ENCODE peak calls at places on chromosomes 6 and 20, in nine cellular contexts. One of them, this sample, is unnamed.

GRCh38 chr20:57190536-57191265 is 75.7 kb downstream of the BMP7 start:
- DNase-seq in NB4: peak
- DNase-seq in heart left ventricle: no peak
- DNase-seq in stomach: no peak
- DNase-seq in breast epithelium: no peak
- DNase-seq in uterus: no peak
- DNase-seq in ovary: no peak
- DNase-seq in Peyer's patch: no peak
- DNase-seq in body of pancreas: no peak
- DNase-seq in this sample: no peak

GRCh38 chr20:44747166-44748004 is 1.7 kb downstream of the KCNK15 start:
- DNase-seq in NB4: peak
- DNase-seq in heart left ventricle: peak
- DNase-seq in stomach: peak
- DNase-seq in breast epithelium: peak
- DNase-seq in uterus: peak
- DNase-seq in ovary: peak
- DNase-seq in Peyer's patch: peak
- DNase-seq in body of pancreas: peak
- DNase-seq in this sample: peak

GRCh38 chr6:56951049-56951816 is 3.7 kb upstream of the BEND6 start:
- DNase-seq in NB4: no peak
- DNase-seq in heart left ventricle: no peak
- DNase-seq in stomach: no peak
- DNase-seq in breast epithelium: no peak
- DNase-seq in uterus: no peak
- DNase-seq in ovary: no peak
- DNase-seq in Peyer's patch: no peak
- DNase-seq in body of pancreas: no peak
- DNase-seq in this sample: peak

GRCh38 chr20:275791-276190 is 14.8 kb downstream of the C20orf96 start:
- DNase-seq in NB4: no peak
- DNase-seq in heart left ventricle: no peak
- DNase-seq in stomach: no peak
- DNase-seq in breast epithelium: no peak
- DNase-seq in uterus: no peak
- DNase-seq in ovary: no peak
- DNase-seq in Peyer's patch: no peak
- DNase-seq in body of pancreas: no peak
- DNase-seq in this sample: no peak

GRCh38 chr6:166423781-166424180 is 41.0 kb upstream of the MPC1 start:
- DNase-seq in NB4: no peak
- DNase-seq in heart left ventricle: no peak
- DNase-seq in stomach: no peak
- DNase-seq in breast epithelium: no peak
- DNase-seq in uterus: no peak
- DNase-seq in ovary: no peak
- DNase-seq in Peyer's patch: no peak
- DNase-seq in body of pancreas: no peak
- DNase-seq in this sample: no peak

GRCh38 chr6:137708481-137708880 is 158.6 kb upstream of the TNFAIP3 start:
- DNase-seq in NB4: no peak
- DNase-seq in heart left ventricle: no peak
- DNase-seq in stomach: no peak
- DNase-seq in breast epithelium: no peak
- DNase-seq in uterus: no peak
- DNase-seq in ovary: no peak
- DNase-seq in Peyer's patch: no peak
- DNase-seq in body of pancreas: no peak
- DNase-seq in this sample: no peak

GRCh38 chr20:31570021-31570463 is 35.0 kb upstream of the ID1 start:
- DNase-seq in NB4: no peak
- DNase-seq in heart left ventricle: no peak
- DNase-seq in stomach: no peak
- DNase-seq in breast epithelium: no peak
- DNase-seq in uterus: no peak
- DNase-seq in ovary: no peak
- DNase-seq in Peyer's patch: no peak
- DNase-seq in body of pancreas: no peak
- DNase-seq in this sample: no peak

GRCh38 chr6:107132330-107132954 is 17.1 kb upstream of the BEND3 start:
- DNase-seq in NB4: peak
- DNase-seq in heart left ventricle: no peak
- DNase-seq in stomach: no peak
- DNase-seq in breast epithelium: no peak
- DNase-seq in uterus: no peak
- DNase-seq in ovary: no peak
- DNase-seq in Peyer's patch: no peak
- DNase-seq in body of pancreas: peak
- DNase-seq in this sample: peak

GRCh38 chr6:116073765-116074450 is 13.2 kb upstream of the FRK start:
- DNase-seq in NB4: no peak
- DNase-seq in heart left ventricle: no peak
- DNase-seq in stomach: no peak
- DNase-seq in breast epithelium: no peak
- DNase-seq in uterus: no peak
- DNase-seq in ovary: no peak
- DNase-seq in Peyer's patch: no peak
- DNase-seq in body of pancreas: no peak
- DNase-seq in this sample: no peak

GRCh38 chr20:20363449-20364015 is 4.4 kb upstream of the INSM1 start:
- DNase-seq in NB4: no peak
- DNase-seq in heart left ventricle: no peak
- DNase-seq in stomach: no peak
- DNase-seq in breast epithelium: no peak
- DNase-seq in uterus: no peak
- DNase-seq in ovary: no peak
- DNase-seq in Peyer's patch: no peak
- DNase-seq in body of pancreas: no peak
- DNase-seq in this sample: no peak

GRCh38 chr6:122696853-122697252 is 82.7 kb upstream of the FABP7 start:
- DNase-seq in NB4: no peak
- DNase-seq in heart left ventricle: no peak
- DNase-seq in stomach: no peak
- DNase-seq in breast epithelium: no peak
- DNase-seq in uterus: no peak
- DNase-seq in ovary: no peak
- DNase-seq in Peyer's patch: no peak
- DNase-seq in body of pancreas: no peak
- DNase-seq in this sample: no peak

GRCh38 chr6:65110031-65110430 is 597.0 kb downstream of the EYS start:
- DNase-seq in NB4: no peak
- DNase-seq in heart left ventricle: no peak
- DNase-seq in stomach: no peak
- DNase-seq in breast epithelium: no peak
- DNase-seq in uterus: no peak
- DNase-seq in ovary: no peak
- DNase-seq in Peyer's patch: no peak
- DNase-seq in body of pancreas: no peak
- DNase-seq in this sample: no peak

GRCh38 chr6:145842693-145843546 is 28.3 kb upstream of the FBXO30 start:
- DNase-seq in NB4: peak
- DNase-seq in heart left ventricle: no peak
- DNase-seq in stomach: no peak
- DNase-seq in breast epithelium: no peak
- DNase-seq in uterus: no peak
- DNase-seq in ovary: no peak
- DNase-seq in Peyer's patch: no peak
- DNase-seq in body of pancreas: no peak
- DNase-seq in this sample: no peak

GRCh38 chr20:47086316-47086715 is 191.7 kb downstream of the EYA2 start:
- DNase-seq in NB4: no peak
- DNase-seq in heart left ventricle: no peak
- DNase-seq in stomach: no peak
- DNase-seq in breast epithelium: no peak
- DNase-seq in uterus: no peak
- DNase-seq in ovary: no peak
- DNase-seq in Peyer's patch: no peak
- DNase-seq in body of pancreas: no peak
- DNase-seq in this sample: no peak

GRCh38 chr6:151108548-151108947 is 131.2 kb upstream of the AKAP12 start:
- DNase-seq in NB4: no peak
- DNase-seq in heart left ventricle: no peak
- DNase-seq in stomach: no peak
- DNase-seq in breast epithelium: no peak
- DNase-seq in uterus: no peak
- DNase-seq in ovary: no peak
- DNase-seq in Peyer's patch: no peak
- DNase-seq in body of pancreas: no peak
- DNase-seq in this sample: no peak
- TF ChIP-seq POLR2A in NB4: no peak
- TF ChIP-seq POLR2A in heart left ventricle: no peak
- TF ChIP-seq POLR2A in stomach: no peak
- TF ChIP-seq POLR2A in breast epithelium: no peak
- TF ChIP-seq POLR2A in uterus: no peak
- TF ChIP-seq POLR2A in ovary: no peak
- TF ChIP-seq POLR2A in Peyer's patch: no peak
- TF ChIP-seq POLR2A in body of pancreas: no peak
- TF ChIP-seq POLR2A in this sample: no peak

DNA sequence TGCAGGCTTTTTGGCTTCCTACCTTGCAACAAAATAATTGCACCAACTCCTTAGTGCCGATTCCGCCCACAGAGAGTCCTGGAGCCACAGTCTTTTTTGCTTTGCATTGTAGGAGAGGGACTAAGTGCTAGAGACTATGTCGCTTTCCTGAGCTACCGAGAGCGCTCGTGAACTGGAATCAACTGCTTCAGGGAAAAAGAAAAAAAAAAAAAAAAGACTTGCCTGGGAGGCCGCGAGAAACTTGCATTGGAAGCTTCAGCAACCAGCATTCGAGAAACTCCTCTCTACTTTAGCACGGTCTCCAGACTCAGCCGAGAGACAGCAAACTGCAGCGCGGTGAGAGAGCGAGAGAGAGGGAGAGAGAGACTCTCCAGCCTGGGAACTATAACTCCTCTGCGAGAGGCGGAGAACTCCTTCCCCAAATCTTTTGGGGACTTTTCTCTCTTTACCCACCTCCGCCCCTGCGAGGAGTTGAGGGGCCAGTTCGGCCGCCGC is 423 bp downstream of the SOX4 start:
- DNase-seq in NB4: peak
- DNase-seq in heart left ventricle: peak
- DNase-seq in stomach: peak
- DNase-seq in breast epithelium: peak
- DNase-seq in uterus: peak
- DNase-seq in ovary: peak
- DNase-seq in Peyer's patch: no peak
- DNase-seq in body of pancreas: peak
- DNase-seq in this sample: peak
- TF ChIP-seq POLR2A in NB4: no peak
- TF ChIP-seq POLR2A in heart left ventricle: no peak
- TF ChIP-seq POLR2A in stomach: no peak
- TF ChIP-seq POLR2A in breast epithelium: no peak
- TF ChIP-seq POLR2A in uterus: no peak
- TF ChIP-seq POLR2A in ovary: no peak
- TF ChIP-seq POLR2A in Peyer's patch: no peak
- TF ChIP-seq POLR2A in body of pancreas: no peak
- TF ChIP-seq POLR2A in this sample: no peak

GRCh38 chr6:26554669-26555504 is 16.7 kb downstream of the HMGN4 start:
- DNase-seq in NB4: peak
- DNase-seq in heart left ventricle: no peak
- DNase-seq in stomach: no peak
- DNase-seq in breast epithelium: no peak
- DNase-seq in uterus: peak
- DNase-seq in ovary: no peak
- DNase-seq in Peyer's patch: no peak
- DNase-seq in body of pancreas: no peak
- DNase-seq in this sample: peak
- TF ChIP-seq POLR2A in NB4: no peak
- TF ChIP-seq POLR2A in heart left ventricle: no peak
- TF ChIP-seq POLR2A in stomach: no peak
- TF ChIP-seq POLR2A in breast epithelium: no peak
- TF ChIP-seq POLR2A in uterus: no peak
- TF ChIP-seq POLR2A in ovary: no peak
- TF ChIP-seq POLR2A in Peyer's patch: no peak
- TF ChIP-seq POLR2A in body of pancreas: no peak
- TF ChIP-seq POLR2A in this sample: peak

GRCh38 chr6:113630738-113631535 is 226.2 kb upstream of the MARCKS start:
- DNase-seq in NB4: no peak
- DNase-seq in heart left ventricle: no peak
- DNase-seq in stomach: no peak
- DNase-seq in breast epithelium: no peak
- DNase-seq in uterus: no peak
- DNase-seq in ovary: no peak
- DNase-seq in Peyer's patch: no peak
- DNase-seq in body of pancreas: peak
- DNase-seq in this sample: no peak

GRCh38 chr6:113631616-113632015 is 225.5 kb upstream of the MARCKS start:
- DNase-seq in NB4: no peak
- DNase-seq in heart left ventricle: no peak
- DNase-seq in stomach: no peak
- DNase-seq in breast epithelium: no peak
- DNase-seq in uterus: no peak
- DNase-seq in ovary: no peak
- DNase-seq in Peyer's patch: no peak
- DNase-seq in body of pancreas: no peak
- DNase-seq in this sample: no peak

GRCh38 chr6:113630365-113630737 is 226.8 kb upstream of the MARCKS start:
- DNase-seq in NB4: no peak
- DNase-seq in heart left ventricle: no peak
- DNase-seq in stomach: no peak
- DNase-seq in breast epithelium: no peak
- DNase-seq in uterus: no peak
- DNase-seq in ovary: no peak
- DNase-seq in Peyer's patch: no peak
- DNase-seq in body of pancreas: no peak
- DNase-seq in this sample: no peak

GRCh38 chr6:113633638-113634037 is 223.5 kb upstream of the MARCKS start:
- DNase-seq in NB4: no peak
- DNase-seq in heart left ventricle: no peak
- DNase-seq in stomach: no peak
- DNase-seq in breast epithelium: no peak
- DNase-seq in uterus: no peak
- DNase-seq in ovary: no peak
- DNase-seq in Peyer's patch: no peak
- DNase-seq in body of pancreas: no peak
- DNase-seq in this sample: no peak

DNA sequence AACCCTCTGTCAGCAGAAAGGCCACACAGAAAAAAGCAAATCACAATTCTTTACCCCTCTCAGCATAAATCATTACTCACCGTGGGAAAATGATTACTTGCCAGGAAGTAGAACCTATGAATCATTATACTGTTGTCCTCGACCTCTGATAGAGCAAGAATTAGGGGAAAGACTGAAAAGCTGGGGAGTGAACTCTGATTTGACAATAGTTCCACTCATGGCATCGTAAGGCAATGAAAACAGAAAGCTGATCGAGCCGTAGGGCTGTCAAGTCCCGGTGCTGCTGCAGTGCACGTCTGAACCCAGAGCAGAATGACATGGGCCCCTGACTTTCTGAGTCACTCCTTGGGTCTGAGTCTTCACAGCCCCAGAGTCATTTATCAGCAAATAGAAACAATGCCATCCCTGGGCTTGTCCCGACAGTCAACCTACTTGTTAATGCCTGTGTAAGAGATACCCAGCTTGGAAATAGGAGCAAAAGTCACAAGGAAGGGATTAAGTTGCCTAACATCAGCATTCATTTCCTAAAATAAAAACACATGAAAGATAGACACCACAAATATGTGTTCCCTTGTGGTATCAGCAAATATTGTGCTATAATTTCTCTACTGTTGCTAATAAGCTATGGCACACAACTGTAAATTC is 224.8 kb upstream of the MARCKS start:
- DNase-seq in NB4: no peak
- DNase-seq in heart left ventricle: peak
- DNase-seq in stomach: peak
- DNase-seq in breast epithelium: peak
- DNase-seq in uterus: no peak
- DNase-seq in ovary: no peak
- DNase-seq in Peyer's patch: peak
- DNase-seq in body of pancreas: peak
- DNase-seq in this sample: no peak
- TF ChIP-seq POLR2A in NB4: no peak
- TF ChIP-seq POLR2A in heart left ventricle: no peak
- TF ChIP-seq POLR2A in stomach: no peak
- TF ChIP-seq POLR2A in breast epithelium: no peak
- TF ChIP-seq POLR2A in uterus: no peak
- TF ChIP-seq POLR2A in ovary: no peak
- TF ChIP-seq POLR2A in Peyer's patch: no peak
- TF ChIP-seq POLR2A in body of pancreas: peak
- TF ChIP-seq POLR2A in this sample: no peak